ENCODE peak calls at places on chromosomes 2 and 18, in four cellular contexts. One of them, this sample, is unnamed.
A peak's percentile ranks its signal among the peaks of the same experiment; 100 is the strongest.

GRCh38 chr2:230600285-230600684 is 112.4 kb upstream of the CAB39 start:
- DNase-seq in PC-3: no peak
- DNase-seq in SK-N-SH: no peak
- DNase-seq in IMR-90: no peak
- DNase-seq in this sample: no peak

GRCh38 chr2:25168256-25169072 is at the start of gene POMC:
- DNase-seq in PC-3: no peak
- DNase-seq in SK-N-SH: peak; percentile 82
- DNase-seq in IMR-90: peak; percentile 21
- DNase-seq in this sample: peak; percentile 25

GRCh38 chr2:42921162-42921550 is 128.8 kb upstream of the HAAO start:
- DNase-seq in PC-3: no peak
- DNase-seq in SK-N-SH: no peak
- DNase-seq in IMR-90: no peak
- DNase-seq in this sample: no peak

GRCh38 chr2:141021109-141021508 is 1109.7 kb downstream of the LRP1B start:
- DNase-seq in PC-3: peak; percentile 92
- DNase-seq in SK-N-SH: no peak
- DNase-seq in IMR-90: peak; percentile 78
- DNase-seq in this sample: peak; percentile 79

GRCh38 chr2:233852056-233852455 is 2.3 kb downstream of the HJURP start:
- DNase-seq in PC-3: no peak
- DNase-seq in SK-N-SH: no peak
- DNase-seq in IMR-90: no peak
- DNase-seq in this sample: no peak

GRCh38 chr2:71999580-71999979 is 148.1 kb downstream of the CYP26B1 start:
- DNase-seq in PC-3: no peak
- DNase-seq in SK-N-SH: no peak
- DNase-seq in IMR-90: no peak
- DNase-seq in this sample: no peak

GRCh38 chr2:68031546-68032160 is 31.2 kb downstream of the C1D start:
- DNase-seq in PC-3: peak; percentile 85
- DNase-seq in SK-N-SH: peak; percentile 48
- DNase-seq in IMR-90: peak; percentile 70
- DNase-seq in this sample: peak; percentile 78

GRCh38 chr2:183868153-183868552 is 730.2 kb upstream of the ZNF804A start:
- DNase-seq in PC-3: peak; percentile 58
- DNase-seq in SK-N-SH: peak; percentile 5
- DNase-seq in IMR-90: no peak
- DNase-seq in this sample: peak; percentile 1

GRCh38 chr18:2654828-2655152 is 736 bp upstream of the SMCHD1 start:
- DNase-seq in PC-3: no peak
- DNase-seq in SK-N-SH: no peak
- DNase-seq in IMR-90: peak; percentile 7
- DNase-seq in this sample: peak; percentile 33

GRCh38 chr2:136210822-136211221 is 92.9 kb upstream of the CXCR4 start:
- DNase-seq in PC-3: no peak
- DNase-seq in SK-N-SH: no peak
- DNase-seq in IMR-90: no peak
- DNase-seq in this sample: no peak

GRCh38 chr2:220785181-220785580 is 786.9 kb downstream of the EPHA4 start:
- DNase-seq in PC-3: peak; percentile 20
- DNase-seq in SK-N-SH: no peak
- DNase-seq in IMR-90: no peak
- DNase-seq in this sample: no peak

GRCh38 chr18:52426462-52426861 is 86.5 kb downstream of the DCC start:
- DNase-seq in PC-3: no peak
- DNase-seq in SK-N-SH: no peak
- DNase-seq in IMR-90: no peak
- DNase-seq in this sample: no peak

GRCh38 chr2:38438536-38439225 is 61.6 kb upstream of the ATL2 start:
- DNase-seq in PC-3: peak; percentile 64
- DNase-seq in SK-N-SH: no peak
- DNase-seq in IMR-90: no peak
- DNase-seq in this sample: no peak

GRCh38 chr2:70833246-70833645 is 2.4 kb downstream of the CD207 start:
- DNase-seq in PC-3: no peak
- DNase-seq in SK-N-SH: no peak
- DNase-seq in IMR-90: no peak
- DNase-seq in this sample: no peak

GRCh38 chr2:174588463-174588862 is 9.1 kb downstream of the WIPF1 start:
- DNase-seq in PC-3: no peak
- DNase-seq in SK-N-SH: no peak
- DNase-seq in IMR-90: no peak
- DNase-seq in this sample: no peak

GRCh38 chr2:116487336-116487735 is 1327.2 kb upstream of the DDX18 start:
- DNase-seq in PC-3: no peak
- DNase-seq in SK-N-SH: no peak
- DNase-seq in IMR-90: no peak
- DNase-seq in this sample: no peak

GRCh38 chr2:11830708-11831301 is 84.4 kb downstream of the LPIN1 start:
- DNase-seq in PC-3: no peak
- DNase-seq in SK-N-SH: no peak
- DNase-seq in IMR-90: no peak
- DNase-seq in this sample: no peak

GRCh38 chr2:61898810-61899209 is 6.7 kb upstream of the COMMD1 start:
- DNase-seq in PC-3: peak; percentile 52
- DNase-seq in SK-N-SH: peak; percentile 35
- DNase-seq in IMR-90: peak; percentile 31
- DNase-seq in this sample: peak; percentile 31

GRCh38 chr2:51379997-51380396 is 348.1 kb upstream of the NRXN1 start:
- DNase-seq in PC-3: no peak
- DNase-seq in SK-N-SH: no peak
- DNase-seq in IMR-90: no peak
- DNase-seq in this sample: no peak

GRCh38 chr2:11030909-11031308 is 119.2 kb downstream of the KCNF1 start:
- DNase-seq in PC-3: no peak
- DNase-seq in SK-N-SH: no peak
- DNase-seq in IMR-90: no peak
- DNase-seq in this sample: no peak

GRCh38 chr2:9983413-9984216 is 32.1 kb downstream of the GRHL1 start:
- DNase-seq in PC-3: peak; percentile 25
- DNase-seq in SK-N-SH: no peak
- DNase-seq in IMR-90: peak; percentile 62
- DNase-seq in this sample: peak; percentile 76

GRCh38 chr18:13514558-13514957 is 211.8 kb downstream of the FAM210A start:
- DNase-seq in PC-3: no peak
- DNase-seq in SK-N-SH: no peak
- DNase-seq in IMR-90: no peak
- DNase-seq in this sample: no peak

GRCh38 chr2:231680992-231681852 is 27.1 kb upstream of the PTMA start:
- DNase-seq in PC-3: peak; percentile 70
- DNase-seq in SK-N-SH: peak; percentile 99
- DNase-seq in IMR-90: peak; percentile 82
- DNase-seq in this sample: peak; percentile 82

GRCh38 chr2:30255026-30255425 is 23.7 kb downstream of the LBH start:
- DNase-seq in PC-3: no peak
- DNase-seq in SK-N-SH: no peak
- DNase-seq in IMR-90: no peak
- DNase-seq in this sample: no peak

GRCh38 chr2:167294031-167294774 is 405.9 kb downstream of the XIRP2 start:
- DNase-seq in PC-3: no peak
- DNase-seq in SK-N-SH: peak; percentile 67
- DNase-seq in IMR-90: peak; percentile 24
- DNase-seq in this sample: peak; percentile 58

GRCh38 chr2:23453936-23454460 is 69.0 kb downstream of the KLHL29 start:
- DNase-seq in PC-3: no peak
- DNase-seq in SK-N-SH: no peak
- DNase-seq in IMR-90: no peak
- DNase-seq in this sample: no peak

GRCh38 chr2:42809131-42809875 is 16.9 kb upstream of the HAAO start:
- DNase-seq in PC-3: no peak
- DNase-seq in SK-N-SH: peak; percentile 40
- DNase-seq in IMR-90: no peak
- DNase-seq in this sample: no peak

GRCh38 chr2:84285056-84285747 is 173.9 kb downstream of the SUCLG1 start:
- DNase-seq in PC-3: no peak
- DNase-seq in SK-N-SH: no peak
- DNase-seq in IMR-90: no peak
- DNase-seq in this sample: peak; percentile 1

GRCh38 chr2:37982147-37982582 is 57.1 kb downstream of the RMDN2 start:
- DNase-seq in PC-3: peak; percentile 79
- DNase-seq in SK-N-SH: peak; percentile 60
- DNase-seq in IMR-90: peak; percentile 58
- DNase-seq in this sample: peak; percentile 50

GRCh38 chr2:45647986-45648520 is 3.4 kb upstream of the PRKCE start:
- DNase-seq in PC-3: no peak
- DNase-seq in SK-N-SH: no peak
- DNase-seq in IMR-90: no peak
- DNase-seq in this sample: peak; percentile 31

GRCh38 chr2:165428996-165429395 is 40.5 kb upstream of the CSRNP3 start:
- DNase-seq in PC-3: peak; percentile 52
- DNase-seq in SK-N-SH: no peak
- DNase-seq in IMR-90: no peak
- DNase-seq in this sample: no peak

GRCh38 chr2:132599556-132599955 is 70.4 kb downstream of the LYPD1 start:
- DNase-seq in PC-3: no peak
- DNase-seq in SK-N-SH: no peak
- DNase-seq in IMR-90: no peak
- DNase-seq in this sample: no peak

GRCh38 chr2:10342245-10342951 is 39.7 kb downstream of the HPCAL1 start:
- DNase-seq in PC-3: no peak
- DNase-seq in SK-N-SH: no peak
- DNase-seq in IMR-90: no peak
- DNase-seq in this sample: peak; percentile 13

GRCh38 chr2:176626796-176627195 is 357.6 kb downstream of the MTX2 start:
- DNase-seq in PC-3: peak; percentile 50
- DNase-seq in SK-N-SH: no peak
- DNase-seq in IMR-90: no peak
- DNase-seq in this sample: no peak
- H3K4me2 ChIP-seq in PC-3: no peak overlapping the region
- H3K4me2 ChIP-seq in SK-N-SH: no peak overlapping the region
- H3K4me2 ChIP-seq in IMR-90: no peak overlapping the region
- H3K4me2 ChIP-seq in this sample: no peak overlapping the region

GRCh38 chr18:55321268-55322175 is 266.5 kb downstream of the TCF4 start:
- DNase-seq in PC-3: peak; percentile 80
- DNase-seq in SK-N-SH: peak; percentile 39
- DNase-seq in IMR-90: peak; percentile 89
- DNase-seq in this sample: peak; percentile 95
- H3K9ac ChIP-seq in PC-3: peak overlapping the region; percentile 70
- H3K9ac ChIP-seq in SK-N-SH: peak overlapping the region; percentile 86
- H3K9ac ChIP-seq in IMR-90: peak overlapping the region; percentile 75
- H3K9ac ChIP-seq in this sample: peak overlapping the region; percentile 51

DNA sequence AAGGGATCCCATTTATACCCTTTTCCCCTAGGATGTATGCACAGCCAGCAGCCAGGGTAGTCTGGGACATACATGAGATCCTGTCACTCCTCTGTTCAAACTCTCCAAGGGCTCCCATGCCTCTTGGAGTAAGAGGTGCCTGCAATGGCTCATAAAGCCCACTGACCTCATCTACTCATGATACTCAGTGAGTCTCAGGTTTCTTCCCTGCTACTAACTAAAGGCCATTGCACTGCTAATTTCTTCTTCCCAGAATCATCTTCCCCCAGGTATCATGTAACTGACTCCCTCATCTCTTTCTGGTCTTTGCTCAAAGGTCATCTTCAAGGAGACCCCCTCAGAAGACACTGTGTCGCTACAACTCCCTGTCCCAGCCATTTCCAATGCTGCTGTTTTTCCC is 68.2 kb downstream of the CCBE1 start:
- DNase-seq in PC-3: no peak
- DNase-seq in SK-N-SH: no peak
- DNase-seq in IMR-90: peak; percentile 45
- DNase-seq in this sample: no peak
- TF ChIP-seq CTCF in PC-3: no peak
- TF ChIP-seq CTCF in SK-N-SH: no peak
- TF ChIP-seq CTCF in IMR-90: no peak
- TF ChIP-seq CTCF in this sample: no peak

DNA sequence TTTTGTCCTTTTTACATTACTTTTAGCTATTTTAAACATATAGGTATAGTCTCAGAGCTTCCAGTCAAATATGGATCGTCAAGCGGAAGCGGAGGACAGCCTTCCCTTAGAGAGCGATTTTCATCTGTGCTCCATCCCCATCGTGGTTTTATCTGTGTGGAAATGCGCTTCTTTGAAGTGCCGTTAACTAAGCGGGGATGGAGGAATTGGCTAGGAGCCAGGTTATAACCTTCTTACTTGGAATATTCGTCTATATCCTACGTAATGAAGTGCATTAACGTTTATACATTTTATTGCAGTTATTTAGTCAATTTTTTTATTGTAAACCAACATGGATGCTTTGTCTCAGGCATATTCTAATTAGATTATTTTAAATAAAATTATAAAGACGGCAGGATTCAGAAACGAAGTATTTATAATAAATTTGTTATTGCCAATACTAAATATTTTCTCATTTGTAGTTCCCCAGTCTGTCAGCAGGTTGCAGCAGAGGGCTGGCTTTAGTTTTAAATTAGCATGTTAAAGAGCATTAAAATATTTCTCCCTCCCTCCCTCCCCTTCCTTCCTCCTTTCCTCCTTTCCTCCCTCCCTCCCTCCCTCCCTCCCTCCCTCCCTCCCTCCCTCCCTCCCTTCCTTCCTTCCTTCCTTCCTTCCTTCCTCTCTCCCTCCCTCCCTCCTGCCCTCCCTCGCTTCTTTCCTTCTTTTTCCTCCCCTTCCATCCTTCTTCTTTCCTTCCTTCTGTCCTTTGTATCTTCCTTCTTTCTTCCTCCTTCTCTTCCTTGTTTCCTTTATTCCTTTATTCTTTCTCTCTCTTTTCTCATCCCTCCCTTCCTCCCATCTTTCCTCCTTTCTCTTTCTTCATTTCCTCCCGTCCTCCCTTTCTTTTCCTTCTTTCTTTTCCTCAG is 80.6 kb upstream of the DOCK10 start:
- DNase-seq in PC-3: peak; percentile 65
- DNase-seq in SK-N-SH: peak; percentile 26
- DNase-seq in IMR-90: peak; percentile 47
- DNase-seq in this sample: peak; percentile 51
- H3K4me2 ChIP-seq in PC-3: no peak overlapping the region
- H3K4me2 ChIP-seq in SK-N-SH: no peak overlapping the region
- H3K4me2 ChIP-seq in IMR-90: no peak overlapping the region
- H3K4me2 ChIP-seq in this sample: no peak overlapping the region

This sample was measured in fibroblast of lung.